ENCODE peak calls at places on chromosomes 13 and 19, in four cellular contexts. One of them, this sample, is unnamed.

GRCh38 chr13:49645451-49645850 is 17.1 kb downstream of the ARL11 start:
- DNase-seq in GOT3: no peak
- DNase-seq in T-helper 1 cell: no peak
- DNase-seq in stimulated activated naive CD8-positive, alpha-beta T cell treated with anti-CD3 and anti-CD28 coated beads, Interleukin-15, Interleukin-2, amounts not matched to agents 100 U/mL and 50 U/mL, for 24 hours: no peak
- DNase-seq in this sample: no peak

GRCh38 chr13:59458908-59459579 is 704.7 kb downstream of the DIAPH3 start:
- DNase-seq in T-helper 1 cell: no peak
- DNase-seq in GOT3: no peak
- DNase-seq in stimulated activated naive CD8-positive, alpha-beta T cell treated with anti-CD3 and anti-CD28 coated beads, Interleukin-15, Interleukin-2, amounts not matched to agents 100 U/mL and 50 U/mL, for 24 hours: no peak
- DNase-seq in this sample: peak; percentile 71

GRCh38 chr19:41218615-41219507 is at the start of gene AXL:
- DNase-seq in stimulated activated naive CD8-positive, alpha-beta T cell treated with anti-CD3 and anti-CD28 coated beads, Interleukin-15, Interleukin-2, amounts not matched to agents 100 U/mL and 50 U/mL, for 24 hours: no peak
- DNase-seq in T-helper 1 cell: no peak
- DNase-seq in GOT3: peak; percentile 38
- DNase-seq in this sample: no peak

GRCh38 chr13:32284927-32285632 is 30.1 kb downstream of the ZAR1L start:
- DNase-seq in GOT3: no peak
- DNase-seq in stimulated activated naive CD8-positive, alpha-beta T cell treated with anti-CD3 and anti-CD28 coated beads, Interleukin-15, Interleukin-2, amounts not matched to agents 100 U/mL and 50 U/mL, for 24 hours: no peak
- DNase-seq in T-helper 1 cell: no peak
- DNase-seq in this sample: peak; percentile 29

GRCh38 chr13:28340272-28340793 is 154.6 kb downstream of the FLT1 start:
- DNase-seq in stimulated activated naive CD8-positive, alpha-beta T cell treated with anti-CD3 and anti-CD28 coated beads, Interleukin-15, Interleukin-2, amounts not matched to agents 100 U/mL and 50 U/mL, for 24 hours: no peak
- DNase-seq in T-helper 1 cell: no peak
- DNase-seq in GOT3: no peak
- DNase-seq in this sample: no peak

GRCh38 chr13:31775686-31776085 is 36.4 kb downstream of the RXFP2 start:
- DNase-seq in stimulated activated naive CD8-positive, alpha-beta T cell treated with anti-CD3 and anti-CD28 coated beads, Interleukin-15, Interleukin-2, amounts not matched to agents 100 U/mL and 50 U/mL, for 24 hours: no peak
- DNase-seq in GOT3: no peak
- DNase-seq in T-helper 1 cell: no peak
- DNase-seq in this sample: no peak

GRCh38 chr13:24203726-24204295 is 43.3 kb downstream of the SPATA13 start:
- DNase-seq in GOT3: no peak
- DNase-seq in stimulated activated naive CD8-positive, alpha-beta T cell treated with anti-CD3 and anti-CD28 coated beads, Interleukin-15, Interleukin-2, amounts not matched to agents 100 U/mL and 50 U/mL, for 24 hours: no peak
- DNase-seq in T-helper 1 cell: no peak
- DNase-seq in this sample: no peak

GRCh38 chr19:43700368-43701015 is 15.4 kb upstream of the IRGC start:
- DNase-seq in GOT3: peak; percentile 40
- DNase-seq in stimulated activated naive CD8-positive, alpha-beta T cell treated with anti-CD3 and anti-CD28 coated beads, Interleukin-15, Interleukin-2, amounts not matched to agents 100 U/mL and 50 U/mL, for 24 hours: peak; percentile 24
- DNase-seq in T-helper 1 cell: no peak
- DNase-seq in this sample: no peak

GRCh38 chr19:39830406-39830805 is 3.6 kb downstream of the DYRK1B start:
- DNase-seq in T-helper 1 cell: no peak
- DNase-seq in GOT3: no peak
- DNase-seq in stimulated activated naive CD8-positive, alpha-beta T cell treated with anti-CD3 and anti-CD28 coated beads, Interleukin-15, Interleukin-2, amounts not matched to agents 100 U/mL and 50 U/mL, for 24 hours: no peak
- DNase-seq in this sample: no peak

GRCh38 chr19:6417713-6418561 is 6.7 kb downstream of the KHSRP start:
- DNase-seq in stimulated activated naive CD8-positive, alpha-beta T cell treated with anti-CD3 and anti-CD28 coated beads, Interleukin-15, Interleukin-2, amounts not matched to agents 100 U/mL and 50 U/mL, for 24 hours: no peak
- DNase-seq in GOT3: no peak
- DNase-seq in T-helper 1 cell: no peak
- DNase-seq in this sample: no peak

GRCh38 chr19:42255766-42256750 is 1.1 kb upstream of the ERF start:
- DNase-seq in T-helper 1 cell: no peak
- DNase-seq in GOT3: no peak
- DNase-seq in stimulated activated naive CD8-positive, alpha-beta T cell treated with anti-CD3 and anti-CD28 coated beads, Interleukin-15, Interleukin-2, amounts not matched to agents 100 U/mL and 50 U/mL, for 24 hours: no peak
- DNase-seq in this sample: no peak

GRCh38 chr19:47661161-47661560 is 52.1 kb upstream of the EHD2 start:
- DNase-seq in stimulated activated naive CD8-positive, alpha-beta T cell treated with anti-CD3 and anti-CD28 coated beads, Interleukin-15, Interleukin-2, amounts not matched to agents 100 U/mL and 50 U/mL, for 24 hours: no peak
- DNase-seq in T-helper 1 cell: no peak
- DNase-seq in GOT3: no peak
- DNase-seq in this sample: no peak

GRCh38 chr19:1076951-1077350 is 10.0 kb downstream of the ARHGAP45 start:
- DNase-seq in stimulated activated naive CD8-positive, alpha-beta T cell treated with anti-CD3 and anti-CD28 coated beads, Interleukin-15, Interleukin-2, amounts not matched to agents 100 U/mL and 50 U/mL, for 24 hours: peak; percentile 87
- DNase-seq in GOT3: no peak
- DNase-seq in T-helper 1 cell: peak; percentile 87
- DNase-seq in this sample: no peak

GRCh38 chr19:39144487-39145071 is 19.0 kb downstream of the PAK4 start:
- DNase-seq in stimulated activated naive CD8-positive, alpha-beta T cell treated with anti-CD3 and anti-CD28 coated beads, Interleukin-15, Interleukin-2, amounts not matched to agents 100 U/mL and 50 U/mL, for 24 hours: no peak
- DNase-seq in T-helper 1 cell: no peak
- DNase-seq in GOT3: no peak
- DNase-seq in this sample: no peak

GRCh38 chr19:1245884-1246816 is 2.2 kb upstream of the MIDN start:
- DNase-seq in GOT3: no peak
- DNase-seq in T-helper 1 cell: no peak
- DNase-seq in stimulated activated naive CD8-positive, alpha-beta T cell treated with anti-CD3 and anti-CD28 coated beads, Interleukin-15, Interleukin-2, amounts not matched to agents 100 U/mL and 50 U/mL, for 24 hours: no peak
- DNase-seq in this sample: no peak

GRCh38 chr19:54332149-54332548 is 6.8 kb downstream of the LILRA4 start:
- DNase-seq in stimulated activated naive CD8-positive, alpha-beta T cell treated with anti-CD3 and anti-CD28 coated beads, Interleukin-15, Interleukin-2, amounts not matched to agents 100 U/mL and 50 U/mL, for 24 hours: no peak
- DNase-seq in GOT3: no peak
- DNase-seq in T-helper 1 cell: no peak
- DNase-seq in this sample: no peak

GRCh38 chr13:46022476-46022875 is 30.1 kb downstream of the ZC3H13 start:
- DNase-seq in GOT3: no peak
- DNase-seq in T-helper 1 cell: no peak
- DNase-seq in stimulated activated naive CD8-positive, alpha-beta T cell treated with anti-CD3 and anti-CD28 coated beads, Interleukin-15, Interleukin-2, amounts not matched to agents 100 U/mL and 50 U/mL, for 24 hours: no peak
- DNase-seq in this sample: no peak

GRCh38 chr19:29576761-29577661 is 29.1 kb upstream of the POP4 start:
- DNase-seq in stimulated activated naive CD8-positive, alpha-beta T cell treated with anti-CD3 and anti-CD28 coated beads, Interleukin-15, Interleukin-2, amounts not matched to agents 100 U/mL and 50 U/mL, for 24 hours: peak; percentile 39
- DNase-seq in GOT3: no peak
- DNase-seq in T-helper 1 cell: no peak
- DNase-seq in this sample: no peak

GRCh38 chr13:42405665-42406390 is 133.9 kb downstream of the AKAP11 start:
- DNase-seq in stimulated activated naive CD8-positive, alpha-beta T cell treated with anti-CD3 and anti-CD28 coated beads, Interleukin-15, Interleukin-2, amounts not matched to agents 100 U/mL and 50 U/mL, for 24 hours: peak; percentile 75
- DNase-seq in T-helper 1 cell: no peak
- DNase-seq in GOT3: peak; percentile 4
- DNase-seq in this sample: no peak

GRCh38 chr19:7738023-7738422 is 6.1 kb upstream of the CLEC4G start:
- DNase-seq in GOT3: no peak
- DNase-seq in stimulated activated naive CD8-positive, alpha-beta T cell treated with anti-CD3 and anti-CD28 coated beads, Interleukin-15, Interleukin-2, amounts not matched to agents 100 U/mL and 50 U/mL, for 24 hours: peak; percentile 37
- DNase-seq in T-helper 1 cell: no peak
- DNase-seq in this sample: no peak

GRCh38 chr13:44259045-44260042 is 114.3 kb upstream of the SERP2 start:
- DNase-seq in stimulated activated naive CD8-positive, alpha-beta T cell treated with anti-CD3 and anti-CD28 coated beads, Interleukin-15, Interleukin-2, amounts not matched to agents 100 U/mL and 50 U/mL, for 24 hours: peak; percentile 78
- DNase-seq in T-helper 1 cell: no peak
- DNase-seq in GOT3: no peak
- DNase-seq in this sample: no peak

GRCh38 chr13:41985788-41986508 is 25.0 kb upstream of the VWA8 start:
- DNase-seq in GOT3: no peak
- DNase-seq in T-helper 1 cell: no peak
- DNase-seq in stimulated activated naive CD8-positive, alpha-beta T cell treated with anti-CD3 and anti-CD28 coated beads, Interleukin-15, Interleukin-2, amounts not matched to agents 100 U/mL and 50 U/mL, for 24 hours: no peak
- DNase-seq in this sample: peak; percentile 47

GRCh38 chr13:92590503-92590908 is 636.1 kb upstream of the GPC6 start:
- DNase-seq in T-helper 1 cell: no peak
- DNase-seq in stimulated activated naive CD8-positive, alpha-beta T cell treated with anti-CD3 and anti-CD28 coated beads, Interleukin-15, Interleukin-2, amounts not matched to agents 100 U/mL and 50 U/mL, for 24 hours: no peak
- DNase-seq in GOT3: no peak
- DNase-seq in this sample: no peak

This sample was measured in brain pericyte.